ENCODE peak calls at places on chromosomes 5 and 9, in eight cellular contexts. G, B, Z, T, E, W, N and M are unnamed samples.

GRCh38 chr5:39108987-39109386 is 34.8 kb upstream of the RICTOR start:
- DNase-seq in G (no peak), B (no peak), Z (no peak), T (no peak), E (no peak), W (no peak), N (no peak), M (peak; percentile 14)

GRCh38 chr9:93264338-93265125 is 80.6 kb downstream of the WNK2 start:
- DNase-seq in G (peak; percentile 13), B (no peak), Z (no peak), T (no peak), E (peak; percentile 52), W (peak; percentile 9), N (peak; percentile 67), M (no peak)

GRCh38 chr5:68240196-68240595 is 24.6 kb downstream of the PIK3R1 start:
- DNase-seq in G (no peak), B (no peak), Z (no peak), T (no peak), E (no peak), W (no peak), N (no peak), M (no peak)

GRCh38 chr9:125646222-125647100 is 60.5 kb downstream of the MAPKAP1 start:
- DNase-seq in G (no peak), B (no peak), Z (no peak), T (no peak), E (no peak), W (no peak), N (no peak), M (no peak)

GRCh38 chr9:116352958-116353357 is 199.4 kb downstream of the PAPPA start:
- DNase-seq in G (no peak), B (no peak), Z (no peak), T (no peak), E (no peak), W (no peak), N (no peak), M (no peak)

GRCh38 chr5:36876965-36877666 is 547 bp downstream of the NIPBL start:
- DNase-seq in G (no peak), B (peak; percentile 29), Z (peak; percentile 68), T (peak; percentile 56), E (peak; percentile 93), W (peak; percentile 77), N (peak; percentile 87), M (peak; percentile 81)

GRCh38 chr5:110086658-110087388 is 397.1 kb downstream of the MAN2A1 start:
- DNase-seq in G (no peak), B (no peak), Z (peak; percentile 42), T (peak; percentile 29), E (no peak), W (peak; percentile 15), N (peak; percentile 81), M (no peak)

GRCh38 chr5:30405821-30406220 is 787.7 kb upstream of the CDH6 start:
- DNase-seq in G (no peak), B (no peak), Z (no peak), T (peak; percentile 30), E (no peak), W (no peak), N (no peak), M (no peak)

GRCh38 chr9:17063535-17064135 is 71.2 kb upstream of the CNTLN start:
- DNase-seq in G (peak; percentile 10), B (peak; percentile 38), Z (no peak), T (peak; percentile 64), E (no peak), W (peak; percentile 48), N (no peak), M (peak; percentile 70)

GRCh38 chr9:130423272-130423671 is 21.5 kb upstream of the ASS1 start:
- DNase-seq in G (no peak), B (no peak), Z (peak; percentile 85), T (no peak), E (no peak), W (no peak), N (no peak), M (no peak)

DNA sequence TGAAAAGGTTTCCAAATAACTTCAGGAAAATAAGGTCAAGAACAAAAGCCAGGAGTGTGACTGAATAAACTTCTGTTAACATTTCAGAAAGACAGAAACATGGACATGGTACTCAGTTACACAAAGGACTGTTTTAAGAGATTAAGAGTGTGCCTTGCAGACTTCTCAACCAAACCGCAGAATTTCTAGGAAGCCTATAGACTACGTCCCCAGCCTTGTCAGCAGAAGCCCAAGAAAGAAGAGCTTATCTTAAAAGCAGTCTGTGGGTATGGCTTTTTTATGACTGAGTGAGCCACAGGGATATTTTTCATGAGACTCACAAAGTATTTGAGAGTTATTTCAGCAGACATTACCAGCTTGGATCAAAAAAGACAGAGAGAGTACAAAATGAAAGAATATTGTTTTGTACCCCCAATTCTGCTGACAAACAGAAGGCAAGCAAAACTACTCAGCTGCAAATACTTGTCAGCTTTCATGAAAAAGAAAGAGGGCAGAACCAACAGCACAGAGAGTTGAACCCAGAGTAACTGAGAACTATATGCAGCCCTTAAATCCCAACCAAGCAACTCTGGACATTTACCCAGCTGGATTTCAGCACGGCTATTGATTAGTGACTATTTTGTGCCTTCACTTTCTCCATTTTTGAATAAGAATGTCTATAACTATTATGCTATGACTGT is 711.0 kb upstream of the CTNND2 start:
- DNase-seq in G (no peak), B (no peak), Z (no peak), T (no peak), E (no peak), W (no peak), N (no peak), M (peak; percentile 26)
- TF ChIP-seq POLR2A in G (no peak), B (no peak), Z (no peak), T (no peak), E (no peak), W (no peak), N (no peak), M (no peak)

GRCh38 chr5:180860887-180861822 is at the start of gene ZFP62:
- DNase-seq in G (peak; percentile 81), B (peak; percentile 82), Z (peak; percentile 96), T (peak; percentile 87), E (peak; percentile 99), W (peak; percentile 91), N (peak; percentile 93), M (peak; percentile 95)
- TF ChIP-seq POLR2A in G (peak; percentile 54), B (peak; percentile 73), Z (peak; percentile 63), T (peak; percentile 43), E (peak; percentile 64), W (no peak), N (peak; percentile 15), M (peak; percentile 77)

GRCh38 chr9:136997830-136998234 is 1.5 kb upstream of the CLIC3 start:
- DNase-seq in G (no peak), B (no peak), Z (no peak), T (no peak), E (no peak), W (no peak), N (no peak), M (no peak)

GRCh38 chr9:136995772-136996308 is 528 bp downstream of the CLIC3 start:
- DNase-seq in G (no peak), B (peak; percentile 94), Z (no peak), T (peak; percentile 6), E (no peak), W (no peak), N (no peak), M (peak; percentile 46)

GRCh38 chr9:136997355-136997754 is 987 bp upstream of the CLIC3 start:
- DNase-seq in G (no peak), B (no peak), Z (no peak), T (no peak), E (no peak), W (no peak), N (no peak), M (no peak)

GRCh38 chr9:136995370-136995769 is 998 bp downstream of the CLIC3 start:
- DNase-seq in G (no peak), B (no peak), Z (no peak), T (no peak), E (no peak), W (no peak), N (no peak), M (no peak)

GRCh38 chr9:136996361-136997281 is at the start of gene CLIC3:
- DNase-seq in G (no peak), B (peak; percentile 99), Z (peak; percentile 54), T (no peak), E (peak; percentile 88), W (no peak), N (no peak), M (peak; percentile 44)
- TF ChIP-seq POLR2A in G (no peak), B (peak; percentile 69), Z (no peak), T (no peak), E (no peak), W (no peak), N (no peak), M (no peak)

DNA sequence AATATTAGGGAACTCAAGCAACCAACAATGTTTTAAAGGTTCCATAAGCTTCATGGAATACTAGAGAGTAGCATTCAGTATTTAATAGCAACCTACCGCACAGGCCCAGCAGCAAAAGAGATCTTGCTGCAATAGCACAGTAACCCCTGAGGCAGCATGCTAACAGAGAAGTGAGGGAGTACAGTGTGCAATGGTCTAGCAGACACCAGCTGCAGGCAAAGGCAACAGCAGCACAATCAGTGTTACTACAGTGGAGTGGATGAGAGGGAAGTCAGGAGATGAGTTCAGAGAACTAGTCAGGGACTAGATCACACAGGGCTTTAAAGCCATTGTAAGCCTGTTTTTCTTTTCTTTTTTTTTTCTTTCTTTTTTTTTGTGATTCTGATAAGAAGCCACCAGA is 2.8 kb downstream of the TICAM2 start:
- DNase-seq in G (peak; percentile 18), B (no peak), Z (peak; percentile 30), T (peak; percentile 56), E (peak; percentile 62), W (peak; percentile 34), N (no peak), M (no peak)
- TF ChIP-seq POLR2A in G (peak; percentile 54), B (no peak), Z (no peak), T (no peak), E (no peak), W (no peak), N (no peak), M (no peak)

DNA sequence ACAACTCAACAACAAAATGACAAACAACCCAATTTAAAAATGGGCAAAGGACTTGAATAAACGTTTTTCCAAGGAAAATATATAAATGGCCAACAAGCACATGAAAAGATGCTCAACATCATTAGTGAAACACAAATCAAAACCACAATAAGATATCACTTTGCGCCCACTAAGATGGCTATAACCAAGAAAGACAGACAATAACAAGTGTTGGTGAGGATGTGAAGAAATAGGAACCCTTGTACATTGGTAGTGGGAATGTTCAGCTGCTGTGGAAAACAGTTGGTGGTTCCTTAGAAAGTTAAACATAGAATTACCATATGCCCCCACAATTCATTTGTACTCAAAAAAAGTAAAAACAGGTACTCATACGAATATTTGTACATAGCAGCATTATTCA is 39.2 kb upstream of the WDR41 start:
- DNase-seq in G (no peak), B (no peak), Z (no peak), T (no peak), E (no peak), W (no peak), N (no peak), M (no peak)
- TF ChIP-seq POLR2A in G (no peak), B (no peak), Z (no peak), T (no peak), E (no peak), W (no peak), N (no peak), M (no peak)

DNA sequence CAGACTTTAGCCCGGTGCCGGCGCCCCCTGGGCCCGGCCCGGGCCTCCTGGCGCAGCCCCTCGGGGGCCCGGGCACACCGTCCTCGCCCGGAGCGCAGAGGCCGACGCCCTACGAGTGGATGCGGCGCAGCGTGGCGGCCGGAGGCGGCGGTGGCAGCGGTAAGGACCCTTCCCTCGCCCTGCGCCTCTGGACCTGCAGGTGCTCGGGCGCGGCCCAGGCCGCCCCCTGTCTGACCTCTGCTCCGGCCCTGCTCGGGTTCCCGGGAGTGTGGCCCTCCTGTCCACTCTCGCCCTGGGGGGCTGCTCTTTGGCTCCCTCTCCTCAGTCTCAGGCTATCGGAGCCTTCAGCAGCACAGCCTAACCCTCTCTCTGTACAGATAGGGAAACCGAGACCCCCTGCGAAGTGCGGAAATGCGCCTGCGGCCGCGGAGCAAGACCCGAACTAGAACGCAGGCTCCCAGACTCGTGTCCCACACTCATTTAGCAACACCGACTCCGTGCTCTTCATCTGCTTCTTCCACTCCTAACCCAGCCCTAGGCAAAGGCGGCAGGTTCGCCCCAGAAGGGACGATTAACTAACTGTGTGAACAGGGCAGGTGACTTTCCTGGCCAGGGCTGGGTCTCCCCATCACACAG is 703 bp downstream of the CDX1 start:
- DNase-seq in G (no peak), B (no peak), Z (no peak), T (no peak), E (no peak), W (no peak), N (no peak), M (no peak)
- TF ChIP-seq POLR2A in G (no peak), B (no peak), Z (no peak), T (no peak), E (no peak), W (no peak), N (no peak), M (no peak)